ENCODE peak calls at places on chromosomes 6 and 20, in ten cellular contexts. U is RWPE1, H is spleen, M is right lobe of liver, D is caudate nucleus, O is pancreas, N is fibroblast of lung, C is dorsolateral prefrontal cortex, E is ovary, A is psoas muscle. Y is an unnamed sample.

GRCh38 chr6:46511320-46511719 is 20.1 kb upstream of the RCAN2 start:
- DNase-seq in U (no peak), H (no peak), M (no peak), D (no peak), O (no peak), N (no peak), C (no peak), E (no peak), A (no peak), Y (no peak)

GRCh38 chr6:34916348-34916967 is 27.4 kb downstream of the ANKS1A start:
- DNase-seq in U (no peak), H (no peak), M (no peak), D (no peak), O (no peak), N (no peak), C (no peak), E (no peak), A (no peak), Y (no peak)

GRCh38 chr20:17966432-17967312 is 1.9 kb downstream of the SNX5 start:
- DNase-seq in U (no peak), H (no peak), M (no peak), D (no peak), O (no peak), N (peak; percentile 48), C (no peak), E (no peak), A (no peak), Y (no peak)

GRCh38 chr6:16336056-16336810 is 97.8 kb downstream of the GMPR start:
- DNase-seq in U (peak; percentile 20), H (no peak), M (no peak), D (no peak), O (no peak), N (no peak), C (no peak), E (no peak), A (no peak), Y (no peak)

GRCh38 chr6:117951783-117952182 is 44.7 kb downstream of the SLC35F1 start:
- DNase-seq in U (no peak), H (no peak), M (no peak), D (no peak), O (no peak), N (no peak), C (peak; percentile 20), E (no peak), A (no peak), Y (peak; percentile 3)

GRCh38 chr6:53682654-53683053 is 17.1 kb upstream of the KLHL31 start:
- DNase-seq in U (no peak), H (no peak), M (no peak), D (no peak), O (no peak), N (no peak), C (no peak), E (no peak), A (no peak), Y (no peak)

GRCh38 chr6:145727817-145728388 is 7.4 kb downstream of the EPM2A start:
- DNase-seq in U (no peak), H (no peak), M (no peak), D (no peak), O (no peak), N (no peak), C (no peak), E (no peak), A (no peak), Y (no peak)

GRCh38 chr6:54617730-54618129 is 228.8 kb upstream of the FAM83B start:
- DNase-seq in U (peak; percentile 5), H (no peak), M (no peak), D (no peak), O (no peak), N (peak; percentile 95), C (no peak), E (no peak), A (no peak), Y (no peak)

GRCh38 chr6:31829633-31830492 is 2.3 kb downstream of the HSPA1B start:
- DNase-seq in U (no peak), H (peak; percentile 78), M (no peak), D (no peak), O (peak; percentile 48), N (no peak), C (no peak), E (no peak), A (no peak), Y (no peak)

GRCh38 chr6:95519228-95520037 is 57.9 kb upstream of the MANEA start:
- DNase-seq in U (no peak), H (peak; percentile 73), M (no peak), D (no peak), O (no peak), N (no peak), C (no peak), E (no peak), A (no peak), Y (no peak)

GRCh38 chr6:118650500-118651281 is 700 bp downstream of the CEP85L start:
- DNase-seq in U (peak; percentile 31), H (peak; percentile 89), M (peak; percentile 59), D (no peak), O (peak; percentile 41), N (peak; percentile 73), C (peak; percentile 20), E (peak; percentile 53), A (peak; percentile 76), Y (no peak)

GRCh38 chr6:109381007-109381746 is 1.1 kb downstream of the CD164 start:
- DNase-seq in U (no peak), H (no peak), M (no peak), D (no peak), O (no peak), N (peak; percentile 28), C (no peak), E (no peak), A (no peak), Y (no peak)

GRCh38 chr20:46333136-46333991 is 25.1 kb upstream of the CDH22 start:
- DNase-seq in U (peak; percentile 62), H (no peak), M (no peak), D (no peak), O (no peak), N (no peak), C (no peak), E (no peak), A (peak; percentile 75), Y (peak; percentile 37)

GRCh38 chr6:108080010-108080780 is 5.7 kb upstream of the OSTM1 start:
- DNase-seq in U (no peak), H (no peak), M (no peak), D (no peak), O (no peak), N (peak; percentile 57), C (no peak), E (no peak), A (no peak), Y (no peak)

GRCh38 chr6:7138921-7139358 is 31.2 kb downstream of the RREB1 start:
- DNase-seq in U (peak; percentile 43), H (no peak), M (peak; percentile 93), D (no peak), O (peak; percentile 81), N (no peak), C (no peak), E (no peak), A (no peak), Y (no peak)

GRCh38 chr6:27059621-27060425 is 187.7 kb upstream of the PRSS16 start:
- DNase-seq in U (no peak), H (no peak), M (no peak), D (no peak), O (no peak), N (no peak), C (no peak), E (no peak), A (no peak), Y (no peak)

DNA sequence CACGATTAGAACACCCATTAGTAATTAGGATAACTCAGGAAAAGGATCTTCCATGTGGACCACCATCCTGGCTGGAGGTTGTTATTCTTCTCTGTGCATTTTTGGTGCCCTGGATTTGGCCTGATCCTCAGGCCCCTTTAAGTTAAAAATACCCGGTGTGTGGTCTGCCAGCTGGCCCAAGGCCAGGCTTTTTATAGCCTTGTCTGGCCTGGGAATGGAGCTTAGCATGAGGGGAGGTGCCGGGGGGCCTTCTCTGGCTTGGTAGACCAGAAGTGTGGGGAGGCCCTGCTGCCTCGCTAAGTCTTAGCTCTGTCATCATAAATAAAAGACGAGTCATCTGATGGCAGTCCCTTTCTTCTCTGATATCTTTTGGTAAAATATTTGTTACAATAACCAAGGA is 71.4 kb downstream of the ARID1B start:
- DNase-seq in U (no peak), H (no peak), M (no peak), D (no peak), O (no peak), N (peak; percentile 46), C (no peak), E (peak; percentile 59), A (peak; percentile 86), Y (no peak)
- H3K27ac ChIP-seq in U (no peak overlapping the region), H (no peak overlapping the region), M (no peak overlapping the region), D (no peak overlapping the region), O (no peak overlapping the region), N (no peak overlapping the region), C (no peak overlapping the region), E (no peak overlapping the region), A (peak overlapping the region; percentile 82), Y (no peak overlapping the region)

DNA sequence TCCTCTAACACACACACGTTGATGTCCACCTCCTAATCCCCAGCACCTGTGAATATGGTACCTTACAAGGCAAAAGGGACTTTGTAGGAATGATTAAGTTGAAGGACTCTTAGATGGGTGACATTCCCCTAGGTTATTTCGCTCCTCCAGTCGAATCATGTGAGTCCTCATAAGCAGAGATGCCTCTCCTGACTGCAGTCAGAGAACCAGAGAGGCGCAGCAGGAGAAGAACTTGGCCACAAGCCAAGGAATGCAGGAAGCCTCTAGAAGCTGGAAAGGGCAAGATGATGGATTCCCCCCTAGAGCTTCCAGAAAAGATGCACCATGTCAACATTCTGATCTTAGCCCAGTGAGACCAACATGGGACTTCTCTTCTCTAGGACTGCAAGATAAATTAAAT is 133.1 kb upstream of the PTPRT start:
- DNase-seq in U (peak; percentile 20), H (no peak), M (no peak), D (no peak), O (no peak), N (no peak), C (no peak), E (no peak), A (no peak), Y (no peak)
- H3K27ac ChIP-seq in U (no peak overlapping the region), H (no peak overlapping the region), M (no peak overlapping the region), D (no peak overlapping the region), O (no peak overlapping the region), N (no peak overlapping the region), C (no peak overlapping the region), E (no peak overlapping the region), A (no peak overlapping the region), Y (no peak overlapping the region)

DNA sequence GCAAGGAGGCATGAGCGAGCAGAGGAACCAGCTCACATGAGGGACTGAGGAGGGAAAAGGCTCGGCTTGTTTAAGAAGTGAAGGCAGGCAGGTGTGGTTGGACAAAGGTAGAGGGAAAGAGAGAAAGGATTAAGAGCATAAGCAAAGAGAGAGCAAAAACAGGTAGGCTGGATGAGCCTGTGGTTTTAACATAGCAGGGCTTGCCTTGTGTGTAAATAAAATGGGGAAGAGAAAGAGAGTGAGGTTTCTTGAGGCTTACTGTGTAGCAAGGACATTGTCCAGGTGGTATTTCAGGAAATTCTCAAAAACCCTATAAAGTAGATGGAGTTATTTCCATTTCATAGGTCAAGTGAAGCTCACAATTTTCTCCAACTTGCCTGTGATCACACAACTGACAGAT is 93.9 kb upstream of the HDAC2 start:
- DNase-seq in U (no peak), H (no peak), M (no peak), D (no peak), O (no peak), N (no peak), C (no peak), E (no peak), A (no peak), Y (no peak)
- H3K27ac ChIP-seq in U (no peak overlapping the region), H (no peak overlapping the region), M (no peak overlapping the region), D (no peak overlapping the region), O (no peak overlapping the region), N (no peak overlapping the region), C (no peak overlapping the region), E (no peak overlapping the region), A (no peak overlapping the region), Y (no peak overlapping the region)

GRCh38 chr6:69775450-69775849 is 21.4 kb downstream of the LMBRD1 start:
- DNase-seq in U (no peak), H (no peak), M (no peak), D (no peak), O (no peak), N (no peak), C (no peak), E (no peak), A (no peak), Y (no peak)
- H3K27ac ChIP-seq in U (no peak overlapping the region), H (no peak overlapping the region), M (no peak overlapping the region), D (no peak overlapping the region), O (no peak overlapping the region), N (no peak overlapping the region), C (no peak overlapping the region), E (no peak overlapping the region), A (no peak overlapping the region), Y (peak overlapping the region; percentile 1)